ENCODE peak calls at places on chromosomes 1 and 21, in five cellular contexts. B is brain microvascular endothelial cell, R is stomach, U is hepatocyte, S is fibroblast of lung. M is an unnamed sample.

GRCh38 chr1:234781241-234782056 is 171.5 kb upstream of the IRF2BP2 start:
- DNase-seq in B (no peak), R (no peak), U (peak), S (no peak), M (no peak)

GRCh38 chr1:47214554-47214953 is 17.5 kb downstream of the TAL1 start:
- DNase-seq in B (no peak), R (no peak), U (no peak), S (no peak), M (no peak)

GRCh38 chr1:245156736-245157505 is 2.1 kb downstream of the KIF26B start:
- DNase-seq in B (peak), R (peak), U (peak), S (peak), M (no peak)

GRCh38 chr1:234909851-234910250 is 218.8 kb downstream of the TOMM20 start:
- DNase-seq in B (no peak), R (no peak), U (no peak), S (no peak), M (no peak)

GRCh38 chr1:2633401-2633935 is 652 bp upstream of the MMEL1 start:
- DNase-seq in B (no peak), R (no peak), U (no peak), S (no peak), M (no peak)

GRCh38 chr1:20358761-20359263 is 68.1 kb downstream of the VWA5B1 start:
- DNase-seq in B (no peak), R (peak), U (peak), S (peak), M (peak)

GRCh38 chr1:111085666-111086065 is 54.2 kb downstream of the DRAM2 start:
- DNase-seq in B (no peak), R (no peak), U (no peak), S (no peak), M (no peak)

GRCh38 chr1:3454811-3455618 is 550 bp downstream of the ARHGEF16 start:
- DNase-seq in B (no peak), R (peak), U (peak), S (no peak), M (peak)

DNA sequence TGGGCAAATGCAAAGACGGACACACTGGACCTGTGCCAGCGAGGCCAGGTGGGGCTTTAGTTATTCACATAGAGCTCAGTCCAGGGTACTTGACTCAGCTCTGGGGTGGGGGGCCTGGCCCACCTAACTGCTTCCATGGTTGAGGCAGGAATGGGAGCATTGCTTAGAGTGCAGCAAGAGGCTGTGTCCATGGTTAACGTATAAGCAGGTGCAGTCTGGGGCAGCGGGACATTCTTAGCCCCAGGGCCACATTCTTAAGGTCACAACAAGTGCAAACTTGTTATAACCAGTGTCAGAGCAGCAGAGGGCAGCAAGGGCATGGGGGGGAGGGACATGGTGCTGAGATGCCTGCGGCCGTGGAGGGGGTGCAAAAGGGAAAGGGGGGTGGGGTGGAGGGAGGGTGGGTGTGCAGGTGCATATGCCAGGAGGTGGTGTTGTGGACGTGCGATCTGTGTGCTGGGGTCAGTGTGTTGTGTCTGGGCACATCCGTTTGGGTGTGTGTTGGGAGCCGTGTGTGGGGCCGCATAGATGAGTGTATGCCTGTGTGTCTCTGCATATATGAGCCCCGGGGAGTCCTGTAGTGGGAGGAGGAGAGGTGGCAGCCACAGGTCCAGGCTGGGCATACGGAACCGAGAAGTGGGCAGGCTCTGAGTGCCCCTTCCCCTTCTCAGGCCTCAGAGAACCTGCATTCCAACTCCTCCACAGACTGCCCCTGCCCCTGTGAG is 8.4 kb downstream of the KCNJ10 start:
- DNase-seq in B (no peak), R (no peak), U (no peak), S (no peak), M (peak)
- TF ChIP-seq CTCF in B (no peak), R (no peak), U (no peak), S (no peak), M (no peak)

GRCh38 chr1:12437629-12438028 is 180.4 kb downstream of the DHRS3 start:
- DNase-seq in B (no peak), R (no peak), U (no peak), S (no peak), M (no peak)

GRCh38 chr1:12438349-12438924 is 179.6 kb downstream of the DHRS3 start:
- DNase-seq in B (no peak), R (no peak), U (no peak), S (no peak), M (no peak)

GRCh38 chr1:12435639-12436344 is 182.2 kb downstream of the DHRS3 start:
- DNase-seq in B (peak), R (no peak), U (no peak), S (no peak), M (no peak)

GRCh38 chr1:12436345-12436658 is 181.7 kb downstream of the DHRS3 start:
- DNase-seq in B (no peak), R (no peak), U (no peak), S (no peak), M (no peak)

DNA sequence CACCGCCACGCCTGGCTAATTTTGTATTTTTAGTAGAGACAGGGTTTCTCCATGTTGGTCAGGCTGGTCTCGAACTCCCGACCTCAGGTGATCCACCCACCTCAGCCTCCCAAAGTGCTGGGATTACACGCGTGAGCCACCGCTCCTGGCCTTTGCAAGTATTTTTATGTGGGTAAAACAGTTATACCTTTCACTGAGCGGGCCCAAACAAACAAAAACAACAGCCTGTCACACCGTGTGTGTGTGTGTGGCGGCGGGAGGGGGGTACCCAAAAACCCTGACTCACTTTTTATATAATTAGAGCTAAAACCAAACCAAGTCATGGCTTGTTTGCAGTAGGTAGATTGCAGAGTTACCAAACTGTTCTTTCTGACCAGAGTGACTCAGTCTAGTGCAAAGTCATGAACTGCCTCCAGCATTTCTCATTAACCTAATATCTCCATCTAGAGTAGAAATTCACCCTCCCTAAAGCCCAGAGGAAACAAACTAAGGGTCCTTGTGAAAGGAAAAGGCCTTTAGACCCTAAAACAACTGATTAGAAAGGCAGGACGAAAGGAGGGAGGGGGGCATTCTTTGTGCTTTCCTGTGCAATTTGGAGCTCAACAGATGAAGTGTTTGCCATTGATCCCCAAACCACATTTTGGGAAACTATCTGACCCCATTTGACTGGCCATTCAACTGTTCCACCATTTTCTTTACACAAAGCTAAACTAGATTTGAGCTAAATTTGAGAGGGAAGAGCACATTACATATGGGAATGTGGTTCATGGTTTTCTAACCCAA is 181.0 kb downstream of the DHRS3 start:
- DNase-seq in B (peak), R (no peak), U (no peak), S (peak), M (peak)
- H3K27ac ChIP-seq in B (peak), R (no peak), U (no peak), S (no peak), M (peak)

GRCh38 chr1:197738927-197739326 is 36.4 kb downstream of the DENND1B start:
- DNase-seq in B (no peak), R (no peak), U (no peak), S (no peak), M (no peak)
- TF ChIP-seq CTCF in B (no peak), R (no peak), U (no peak), S (no peak), M (no peak)

DNA sequence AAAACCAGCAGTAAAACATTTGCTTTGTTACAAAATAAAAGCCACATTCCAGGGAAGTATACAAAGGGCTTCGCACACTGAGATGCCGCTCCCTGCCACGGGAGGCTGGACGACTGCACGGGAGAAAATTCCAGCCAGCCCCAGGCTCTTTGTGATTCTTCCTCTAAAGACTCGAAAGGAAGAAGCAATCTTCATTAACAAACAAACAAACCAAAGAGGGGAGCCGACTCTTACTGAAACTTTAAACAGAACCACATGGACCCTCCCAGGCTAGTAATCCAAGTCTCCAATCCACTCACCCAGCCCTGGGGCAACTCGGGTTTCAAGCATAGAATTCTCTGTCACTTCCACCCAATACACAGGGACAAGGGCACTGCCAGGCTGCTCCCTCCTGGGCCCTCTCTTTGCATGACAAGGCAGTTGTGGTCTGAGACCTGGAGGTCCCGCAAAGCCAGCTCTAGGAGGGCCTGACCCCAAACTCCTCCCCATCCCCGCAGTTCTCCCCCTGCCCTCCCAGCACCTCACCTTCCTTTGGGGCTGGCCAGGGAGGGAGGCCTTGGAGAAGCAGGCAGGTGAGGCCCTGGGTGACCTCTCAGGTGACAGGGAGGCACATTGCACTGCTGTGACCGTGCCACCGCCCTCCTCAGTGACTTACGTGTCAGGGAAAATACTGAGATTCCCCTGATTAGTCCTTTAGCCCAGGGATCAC is 26.6 kb upstream of the COL18A1 start:
- DNase-seq in B (no peak), R (no peak), U (peak), S (peak), M (no peak)
- H3K27ac ChIP-seq in B (no peak), R (no peak), U (peak), S (no peak), M (no peak)

GRCh38 chr1:63742526-63742925 is 31.3 kb upstream of the ROR1 start:
- DNase-seq in B (no peak), R (no peak), U (no peak), S (no peak), M (no peak)

GRCh38 chr1:63740432-63740831 is 33.4 kb upstream of the ROR1 start:
- DNase-seq in B (no peak), R (no peak), U (no peak), S (no peak), M (no peak)

GRCh38 chr1:63739452-63739851 is 34.4 kb upstream of the ROR1 start:
- DNase-seq in B (no peak), R (no peak), U (no peak), S (no peak), M (no peak)
- TF ChIP-seq CTCF in B (no peak), R (no peak), U (no peak), S (no peak), M (no peak)

GRCh38 chr1:24379733-24380315 is 33.8 kb downstream of the STPG1 start:
- DNase-seq in B (no peak), R (no peak), U (no peak), S (peak), M (peak)

GRCh38 chr1:24369801-24370200 is 43.8 kb downstream of the STPG1 start:
- DNase-seq in B (no peak), R (no peak), U (no peak), S (no peak), M (no peak)

GRCh38 chr1:24373710-24374109 is 39.9 kb downstream of the STPG1 start:
- DNase-seq in B (no peak), R (no peak), U (no peak), S (no peak), M (no peak)

GRCh38 chr1:24373044-24373443 is 40.5 kb downstream of the STPG1 start:
- DNase-seq in B (no peak), R (no peak), U (no peak), S (no peak), M (no peak)

GRCh38 chr1:24374891-24375786 is 38.4 kb downstream of the STPG1 start:
- DNase-seq in B (no peak), R (no peak), U (no peak), S (no peak), M (peak)
- H3K27ac ChIP-seq in B (no peak), R (no peak), U (peak), S (no peak), M (peak)

GRCh38 chr1:68057564-68057963 is 7.1 kb upstream of the DIRAS3 start:
- DNase-seq in B (no peak), R (no peak), U (no peak), S (no peak), M (no peak)
- TF ChIP-seq CTCF in B (peak), R (no peak), U (no peak), S (no peak), M (no peak)

GRCh38 chr1:27428316-27429028 is 36.0 kb downstream of the GPR3 start:
- DNase-seq in B (no peak), R (no peak), U (peak), S (no peak), M (no peak)

GRCh38 chr1:27427836-27428315 is 35.5 kb downstream of the GPR3 start:
- DNase-seq in B (no peak), R (no peak), U (no peak), S (no peak), M (no peak)

GRCh38 chr1:27429029-27429425 is 36.6 kb downstream of the GPR3 start:
- DNase-seq in B (no peak), R (no peak), U (no peak), S (no peak), M (no peak)

GRCh38 chr1:27427329-27427728 is 34.9 kb downstream of the GPR3 start:
- DNase-seq in B (no peak), R (no peak), U (no peak), S (no peak), M (no peak)

GRCh38 chr1:27430903-27431653 is 38.7 kb downstream of the GPR3 start:
- DNase-seq in B (peak), R (no peak), U (no peak), S (peak), M (no peak)
- H3K27ac ChIP-seq in B (no peak), R (peak), U (no peak), S (no peak), M (no peak)

GRCh38 chr1:115671176-115672062 is 29.6 kb downstream of the VANGL1 start:
- DNase-seq in B (peak), R (no peak), U (peak), S (peak), M (peak)
- TF ChIP-seq CTCF in B (peak), R (no peak), U (no peak), S (no peak), M (no peak)

GRCh38 chr1:109466100-109466439 is 276 bp upstream of the SYPL2 start:
- DNase-seq in B (no peak), R (no peak), U (no peak), S (no peak), M (no peak)

GRCh38 chr1:109470245-109470644 is 3.9 kb downstream of the SYPL2 start:
- DNase-seq in B (no peak), R (no peak), U (no peak), S (no peak), M (no peak)

GRCh38 chr1:109467301-109467777 is 993 bp downstream of the SYPL2 start:
- DNase-seq in B (no peak), R (no peak), U (no peak), S (no peak), M (no peak)

GRCh38 chr1:109466440-109467300 is at the start of gene SYPL2:
- DNase-seq in B (no peak), R (peak), U (peak), S (peak), M (no peak)

GRCh38 chr1:109468903-109469302 is 2.6 kb downstream of the SYPL2 start:
- DNase-seq in B (no peak), R (no peak), U (no peak), S (no peak), M (no peak)
- H3K27ac ChIP-seq in B (no peak), R (no peak), U (no peak), S (no peak), M (no peak)

M was measured in RWPE1.